ENCODE peak calls at places on chromosomes 5 and 9, in six cellular contexts. I is Peyer's patch, C is fibroblast of mammary gland, L is progenitor cell of endocrine pancreas, E is type B pancreatic cell, T is body of pancreas. Q is an unnamed sample.

GRCh38 chr9:68643901-68644809 is 60.9 kb upstream of the PIP5K1B start:
- DNase-seq in L (no peak), E (no peak), C (no peak), I (no peak), T (no peak), Q (no peak)

GRCh38 chr5:141475625-141476131 is at the start of gene PCDHGC3:
- DNase-seq in C (peak; percentile 95), I (peak; percentile 82), L (peak; percentile 65), T (peak; percentile 90), E (no peak), Q (peak; percentile 69)

GRCh38 chr5:163612358-163613149 is 107.1 kb downstream of the MAT2B start:
- DNase-seq in E (no peak), T (no peak), I (no peak), L (no peak), C (no peak), Q (no peak)

GRCh38 chr9:73118898-73119554 is 32.6 kb upstream of the ANXA1 start:
- DNase-seq in L (no peak), E (no peak), T (no peak), C (peak; percentile 91), I (no peak), Q (no peak)

GRCh38 chr5:146073239-146073900 is 32.0 kb downstream of the PLAC8L1 start:
- DNase-seq in L (no peak), E (no peak), C (no peak), I (no peak), T (no peak), Q (no peak)

GRCh38 chr9:93022066-93022465 is 36.4 kb upstream of the SUSD3 start:
- DNase-seq in C (no peak), I (no peak), L (no peak), E (no peak), T (no peak), Q (no peak)

GRCh38 chr5:81802625-81803024 is 51.7 kb upstream of the SSBP2 start:
- DNase-seq in C (no peak), I (no peak), E (no peak), T (no peak), L (no peak), Q (no peak)

GRCh38 chr5:159877894-159878448 is 38.3 kb upstream of the ADRA1B start:
- DNase-seq in T (peak; percentile 11), E (no peak), C (peak; percentile 31), L (no peak), I (no peak), Q (no peak)

GRCh38 chr9:135126480-135127187 is 39.2 kb downstream of the OLFM1 start:
- DNase-seq in E (no peak), I (no peak), C (peak; percentile 8), L (no peak), T (no peak), Q (no peak)

GRCh38 chr9:69027355-69028097 is 8.0 kb upstream of the FXN start:
- DNase-seq in E (no peak), C (peak; percentile 54), I (no peak), T (peak; percentile 42), L (no peak), Q (peak; percentile 50)

GRCh38 chr5:140182803-140183367 is 7.9 kb downstream of the CYSTM1 start:
- DNase-seq in T (no peak), E (no peak), L (no peak), C (peak; percentile 84), I (no peak), Q (no peak)

GRCh38 chr9:75962186-75963036 is 71.9 kb downstream of the PCSK5 start:
- DNase-seq in E (no peak), I (no peak), L (no peak), T (peak; percentile 63), C (no peak), Q (peak; percentile 5)

GRCh38 chr5:120314201-120314600 is 149.9 kb upstream of the PRR16 start:
- DNase-seq in L (no peak), I (no peak), T (no peak), E (no peak), C (peak; percentile 68), Q (no peak)

GRCh38 chr9:68678430-68678829 is 26.6 kb upstream of the PIP5K1B start:
- DNase-seq in T (no peak), E (no peak), I (no peak), C (no peak), L (no peak), Q (no peak)

GRCh38 chr5:75588666-75589065 is 22.6 kb upstream of the ANKDD1B start:
- DNase-seq in L (no peak), T (no peak), E (no peak), I (no peak), C (peak; percentile 12), Q (no peak)

GRCh38 chr5:127492854-127493738 is 24.3 kb upstream of the PRRC1 start:
- DNase-seq in L (no peak), C (peak; percentile 56), I (no peak), T (no peak), E (no peak), Q (no peak)

GRCh38 chr5:40945111-40945510 is 35.8 kb downstream of the C7 start:
- DNase-seq in L (no peak), C (no peak), I (no peak), E (no peak), T (no peak), Q (no peak)

GRCh38 chr9:37155601-37156000 is 35.2 kb downstream of the ZCCHC7 start:
- DNase-seq in I (no peak), C (no peak), L (no peak), E (no peak), T (no peak), Q (no peak)

GRCh38 chr5:124377386-124377785 is 369.1 kb downstream of the ZNF608 start:
- DNase-seq in C (no peak), T (no peak), E (no peak), L (no peak), I (no peak), Q (no peak)

GRCh38 chr5:134070648-134070978 is 43.9 kb upstream of the TCF7 start:
- DNase-seq in E (no peak), C (peak; percentile 40), I (no peak), T (no peak), L (no peak), Q (no peak)
- TF ChIP-seq CTCF in E (no peak), C (no peak), I (no peak), T (no peak), L (no peak), Q (no peak)

GRCh38 chr9:10000669-10001068 is 612.1 kb downstream of the PTPRD start:
- DNase-seq in T (no peak), I (no peak), E (no peak), L (no peak), C (no peak), Q (no peak)

GRCh38 chr9:9997585-9997984 is 615.2 kb downstream of the PTPRD start:
- DNase-seq in I (no peak), C (no peak), E (no peak), T (no peak), L (no peak), Q (no peak)

GRCh38 chr9:10003047-10003446 is 609.8 kb downstream of the PTPRD start:
- DNase-seq in E (no peak), I (no peak), C (no peak), L (no peak), T (no peak), Q (no peak)

GRCh38 chr9:9996259-9996658 is 616.5 kb downstream of the PTPRD start:
- DNase-seq in T (no peak), C (no peak), E (no peak), I (no peak), L (no peak), Q (no peak)

DNA sequence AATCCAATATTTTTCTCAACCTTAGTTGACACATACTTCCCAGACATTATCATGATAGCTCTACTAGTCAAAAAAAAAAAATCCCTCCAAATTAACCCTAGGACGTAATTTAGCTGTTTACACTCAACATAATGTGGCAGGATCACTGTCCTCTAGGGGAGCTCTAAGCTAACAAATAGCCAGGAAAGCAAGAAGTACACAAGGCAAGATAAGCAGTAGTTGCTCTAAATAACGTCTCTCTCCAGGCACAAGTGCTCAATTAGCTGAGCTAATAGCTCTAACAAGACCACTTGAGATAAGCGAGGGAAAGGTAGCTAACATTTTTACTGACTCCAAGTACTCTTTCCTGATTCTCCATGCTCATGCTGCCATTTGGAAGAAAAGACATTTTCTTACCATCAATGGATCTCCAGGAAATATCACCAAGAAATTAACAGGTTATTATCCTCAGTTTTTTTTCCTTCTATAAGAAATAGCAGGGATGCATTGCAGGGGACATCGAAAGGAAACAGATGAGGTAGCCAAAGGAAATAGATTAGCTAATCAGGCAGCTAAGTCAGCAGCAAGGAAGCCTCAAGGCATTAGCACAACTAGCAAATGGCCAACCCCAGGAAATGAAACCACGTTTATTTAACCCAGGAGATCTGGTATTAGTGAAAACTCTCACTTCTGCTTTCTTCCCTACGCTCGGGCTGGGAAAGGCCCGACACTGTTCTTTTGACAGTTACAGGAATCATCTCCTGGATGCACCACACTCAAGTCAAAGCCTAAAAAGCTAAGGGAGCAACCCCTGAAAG is 614.1 kb downstream of the PTPRD start:
- DNase-seq in T (no peak), I (no peak), C (peak; percentile 1), E (no peak), L (no peak), Q (no peak)
- TF ChIP-seq CTCF in T (no peak), I (no peak), C (peak; percentile 17), E (peak; percentile 63), L (peak; percentile 43), Q (no peak)

GRCh38 chr5:62343428-62343827 is 37.4 kb downstream of the KIF2A start:
- DNase-seq in E (no peak), T (no peak), I (no peak), L (no peak), C (peak; percentile 32), Q (no peak)

GRCh38 chr5:62341783-62342475 is 35.9 kb downstream of the KIF2A start:
- DNase-seq in I (no peak), C (no peak), L (no peak), T (no peak), E (no peak), Q (peak; percentile 44)

GRCh38 chr5:62342476-62342837 is 36.5 kb downstream of the KIF2A start:
- DNase-seq in C (no peak), T (no peak), L (no peak), I (no peak), E (no peak), Q (no peak)

GRCh38 chr5:62340979-62341378 is 35.0 kb downstream of the KIF2A start:
- DNase-seq in C (no peak), E (no peak), I (no peak), L (no peak), T (no peak), Q (no peak)

DNA sequence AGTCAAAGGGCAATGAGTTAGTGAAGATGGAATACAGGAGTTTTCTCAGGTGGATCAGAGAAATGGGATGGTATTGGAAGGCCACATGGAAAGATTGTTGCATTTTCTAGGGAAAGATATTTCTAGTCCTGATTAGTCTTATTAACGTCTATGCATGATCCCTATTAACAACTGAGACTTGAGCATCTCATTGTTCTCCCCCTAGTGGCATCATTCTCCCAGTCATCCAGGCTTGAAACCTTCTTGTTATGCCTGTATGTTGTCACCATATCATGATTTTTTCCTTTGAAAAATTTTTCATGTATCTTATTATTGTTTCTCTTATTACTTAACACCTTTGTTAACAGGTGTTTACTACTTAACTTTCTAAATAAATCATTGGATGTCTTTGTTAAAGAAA is 34.4 kb downstream of the KIF2A start:
- DNase-seq in E (no peak), I (no peak), T (no peak), L (no peak), C (peak; percentile 56), Q (peak; percentile 28)
- TF ChIP-seq CTCF in E (peak; percentile 64), I (no peak), T (no peak), L (peak; percentile 34), C (peak; percentile 50), Q (peak; percentile 58)

DNA sequence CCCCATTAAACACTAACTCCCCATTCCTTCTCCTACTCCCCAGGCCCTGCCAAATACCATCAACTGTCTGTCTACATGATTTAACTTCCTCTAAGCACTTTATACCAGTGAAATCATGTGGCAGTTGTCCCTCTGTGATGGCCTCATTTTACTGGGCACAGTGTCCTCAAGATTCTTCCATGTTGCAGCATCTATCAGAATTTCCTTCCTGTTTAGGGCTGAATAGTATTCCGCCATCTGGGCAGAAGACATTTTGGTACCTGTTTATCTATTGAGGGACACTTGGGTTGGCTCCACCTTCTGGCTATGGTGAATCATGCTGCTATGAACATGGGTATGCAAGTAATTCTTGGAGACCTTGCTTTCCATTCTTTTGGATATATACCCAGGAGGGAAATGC is 59.4 kb upstream of the IRX4 start:
- DNase-seq in I (no peak), E (no peak), L (no peak), C (no peak), T (no peak), Q (no peak)
- TF ChIP-seq CTCF in I (no peak), E (no peak), L (no peak), C (no peak), T (no peak), Q (no peak)